ENCODE peak calls at places on chromosomes 5 and 9, in seven cellular contexts. L is AG10803, W is ovary, P is GM06990, G is heart right ventricle, X is choroid plexus epithelial cell, H is H9. U is an unnamed sample.

GRCh38 chr9:104841601-104842106 is 77.7 kb downstream of the NIPSNAP3B start:
- DNase-seq in L (no peak), G (no peak), P (no peak), X (no peak), H (no peak), W (no peak), U (no peak)

GRCh38 chr5:136538534-136538933 is 173.2 kb upstream of the TRPC7 start:
- DNase-seq in W (no peak), P (no peak), H (no peak), L (no peak), X (no peak), G (no peak), U (no peak)

GRCh38 chr5:169067641-169068316 is 233.2 kb downstream of the SLIT3 start:
- DNase-seq in L (no peak), X (no peak), G (no peak), W (no peak), H (no peak), P (no peak), U (no peak)

GRCh38 chr9:131432597-131433301 is 38.9 kb downstream of the PRRC2B start:
- DNase-seq in G (no peak), H (no peak), X (peak), W (no peak), L (peak), P (no peak), U (peak)

GRCh38 chr5:180816608-180817534 is 14.3 kb upstream of the MGAT1 start:
- DNase-seq in P (no peak), W (peak), H (no peak), L (no peak), X (peak), G (peak), U (no peak)

GRCh38 chr9:124553738-124554137 is 46.5 kb upstream of the NR5A1 start:
- DNase-seq in H (no peak), L (peak), X (peak), P (no peak), G (no peak), W (no peak), U (no peak)

GRCh38 chr9:131036071-131036470 is 27.1 kb downstream of the LAMC3 start:
- DNase-seq in P (no peak), X (no peak), H (no peak), G (no peak), W (no peak), L (no peak), U (no peak)

GRCh38 chr5:88732181-88732633 is 150.8 kb downstream of the MEF2C start:
- DNase-seq in L (peak), P (peak), W (peak), G (peak), X (peak), H (no peak), U (no peak)

GRCh38 chr9:123063172-123063508 is 29.7 kb downstream of the GPR21 start:
- DNase-seq in P (no peak), X (peak), W (no peak), G (no peak), H (no peak), L (peak), U (peak)

GRCh38 chr5:142671801-142672200 is 14.1 kb downstream of the FGF1 start:
- DNase-seq in P (no peak), W (no peak), X (peak), G (no peak), L (peak), H (no peak), U (peak)

GRCh38 chr5:65366655-65367054 is 115.1 kb downstream of the ADAMTS6 start:
- DNase-seq in L (no peak), X (no peak), W (no peak), G (peak), P (no peak), H (no peak), U (no peak)

GRCh38 chr9:3825724-3826123 is 299.9 kb upstream of the RFX3 start:
- DNase-seq in P (no peak), H (peak), X (no peak), L (no peak), G (no peak), W (no peak), U (no peak)

GRCh38 chr5:5887818-5888217 is 465.3 kb downstream of the ICE1 start:
- DNase-seq in H (no peak), X (no peak), L (no peak), G (no peak), P (no peak), W (no peak), U (no peak)

GRCh38 chr5:147504001-147504400 is 5.9 kb downstream of the DPYSL3 start:
- DNase-seq in P (no peak), H (no peak), X (peak), W (no peak), G (peak), L (peak), U (no peak)

GRCh38 chr5:53871050-53871449 is 310.6 kb downstream of the NDUFS4 start:
- DNase-seq in L (no peak), P (no peak), G (no peak), W (no peak), X (peak), H (no peak), U (no peak)

GRCh38 chr5:7422719-7423118 is 26.8 kb downstream of the ADCY2 start:
- DNase-seq in L (no peak), H (no peak), W (no peak), G (no peak), X (no peak), P (no peak), U (no peak)

GRCh38 chr9:36826581-36826980 is 207.5 kb downstream of the PAX5 start:
- DNase-seq in P (no peak), X (no peak), L (no peak), W (no peak), H (no peak), G (no peak), U (no peak)

GRCh38 chr5:73759771-73760170 is 133.8 kb downstream of the ARHGEF28 start:
- DNase-seq in G (no peak), P (no peak), L (no peak), X (no peak), H (no peak), W (no peak), U (no peak)

GRCh38 chr9:81384911-81385310 is 304.4 kb downstream of the TLE1 start:
- DNase-seq in G (no peak), H (no peak), X (no peak), P (no peak), L (no peak), W (no peak), U (no peak)

GRCh38 chr5:74974451-74975089 is 77.8 kb downstream of the GCNT4 start:
- DNase-seq in P (no peak), X (no peak), G (no peak), H (no peak), L (no peak), W (no peak), U (no peak)

GRCh38 chr5:62268792-62269191 is 37.2 kb upstream of the KIF2A start:
- DNase-seq in W (no peak), H (no peak), X (no peak), P (no peak), G (no peak), L (no peak), U (no peak)

GRCh38 chr9:117825609-117826347 is 121.6 kb downstream of the TLR4 start:
- DNase-seq in G (peak), H (no peak), W (no peak), L (no peak), X (no peak), P (peak), U (no peak)

GRCh38 chr5:159837860-159838259 is 78.4 kb upstream of the ADRA1B start:
- DNase-seq in L (no peak), H (no peak), W (no peak), X (no peak), P (no peak), G (no peak), U (no peak)
- TF ChIP-seq CTCF in L (no peak), H (no peak), W (no peak), X (no peak), P (no peak), G (no peak), U (no peak)

GRCh38 chr9:1701113-1701512 is 314.0 kb upstream of the SMARCA2 start:
- DNase-seq in X (no peak), L (no peak), G (no peak), P (no peak), W (no peak), H (peak), U (no peak)
- TF ChIP-seq CTCF in X (no peak), L (no peak), G (no peak), P (peak), W (no peak), H (no peak), U (no peak)

GRCh38 chr5:78593465-78593864 is 55.1 kb downstream of the LHFPL2 start:
- DNase-seq in X (peak), W (no peak), H (no peak), L (no peak), G (no peak), P (no peak), U (no peak)

GRCh38 chr5:78592735-78593386 is 55.7 kb downstream of the LHFPL2 start:
- DNase-seq in X (peak), H (no peak), W (no peak), G (no peak), L (no peak), P (no peak), U (no peak)

GRCh38 chr5:78597068-78597857 is 51.3 kb downstream of the LHFPL2 start:
- DNase-seq in G (no peak), X (peak), H (no peak), L (peak), P (no peak), W (no peak), U (no peak)

GRCh38 chr5:78594014-78594413 is 54.6 kb downstream of the LHFPL2 start:
- DNase-seq in P (no peak), H (no peak), W (no peak), X (no peak), G (no peak), L (no peak), U (no peak)

GRCh38 chr5:78594946-78595921 is 53.3 kb downstream of the LHFPL2 start:
- DNase-seq in X (peak), H (no peak), W (peak), G (peak), L (peak), P (no peak), U (peak)
- TF ChIP-seq CTCF in X (peak), H (no peak), W (no peak), G (no peak), L (peak), P (no peak), U (no peak)

DNA sequence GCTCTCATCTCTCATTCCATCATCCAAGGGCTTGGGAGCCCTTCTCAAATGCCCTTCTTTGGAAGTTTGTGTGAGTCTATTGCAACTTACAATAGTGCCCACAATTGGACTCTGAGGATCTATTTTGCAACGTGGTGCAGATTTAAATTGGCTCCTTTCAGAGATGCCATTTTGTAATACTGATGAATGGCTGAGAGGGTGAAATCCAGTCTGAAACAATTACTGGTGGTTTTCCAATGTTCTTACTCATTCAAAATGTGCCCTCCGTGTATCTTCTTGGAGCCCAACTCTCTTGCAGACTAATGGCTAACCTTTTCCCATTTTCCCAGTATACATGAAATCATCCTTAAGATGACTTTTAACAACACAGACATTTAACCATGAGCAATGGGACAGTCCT is 6.1 kb downstream of the ZNF462 start:
- DNase-seq in L (peak), P (no peak), W (no peak), G (no peak), H (no peak), X (no peak), U (no peak)
- TF ChIP-seq CTCF in L (no peak), P (no peak), W (no peak), G (no peak), H (no peak), X (no peak), U (no peak)

DNA sequence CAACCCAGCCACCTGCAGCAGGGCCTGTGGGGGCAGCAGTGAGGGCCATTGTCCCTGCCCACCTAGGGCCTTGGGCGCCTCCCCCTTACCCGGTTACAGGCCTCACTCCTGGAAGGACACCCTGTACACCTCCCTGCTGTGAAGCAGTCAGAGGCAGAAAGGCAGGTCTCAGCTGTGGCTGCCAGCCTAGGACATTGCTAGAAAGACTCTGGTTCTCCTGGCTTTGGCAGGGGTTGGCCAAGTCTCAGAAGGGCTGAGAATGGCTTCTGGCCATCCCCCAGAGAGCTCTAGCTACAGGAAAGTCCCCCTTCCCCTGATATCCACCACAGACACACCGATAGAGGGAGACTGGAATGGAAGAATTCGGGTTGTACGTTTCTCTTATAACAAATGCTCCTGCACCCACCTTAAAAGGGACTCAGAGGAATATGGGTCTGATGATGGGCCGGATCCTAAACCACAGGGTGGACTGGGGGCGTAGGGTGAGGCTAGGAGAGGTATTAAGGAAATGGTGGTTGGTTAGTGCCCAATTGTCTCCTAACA is 2.4 kb downstream of the DNAJB5 start:
- DNase-seq in H (peak), X (peak), W (no peak), P (peak), L (no peak), G (no peak), U (no peak)
- TF ChIP-seq CTCF in H (peak), X (peak), W (no peak), P (peak), L (no peak), G (no peak), U (no peak)

DNA sequence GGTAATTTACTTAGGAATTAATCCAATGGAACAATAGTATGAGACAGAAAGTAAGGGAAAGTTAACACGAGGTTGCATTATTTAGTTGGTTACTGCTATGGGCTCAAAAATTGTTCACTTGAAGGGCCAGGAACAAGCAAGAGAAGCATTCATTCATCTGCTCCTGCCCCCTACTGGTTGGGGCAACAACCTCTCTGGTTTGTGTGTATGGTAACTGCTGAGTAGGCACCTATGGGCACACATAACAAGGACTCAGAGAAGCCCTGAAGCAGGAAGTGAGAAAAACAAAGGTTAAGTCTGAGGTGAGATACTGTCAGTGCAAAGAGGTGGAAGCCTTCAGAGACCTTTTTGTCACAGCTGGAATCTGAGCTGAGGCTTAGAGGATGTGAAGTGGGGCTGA is 34.4 kb upstream of the RANBP6 start:
- DNase-seq in W (no peak), P (peak), L (peak), X (peak), H (peak), G (no peak), U (no peak)
- TF ChIP-seq CTCF in W (no peak), P (peak), L (peak), X (peak), H (peak), G (no peak), U (peak)

GRCh38 chr5:100790170-100790665 is 112.9 kb downstream of the ST8SIA4 start:
- DNase-seq in P (no peak), G (no peak), H (peak), L (no peak), X (peak), W (no peak), U (no peak)
- TF ChIP-seq CTCF in P (no peak), G (no peak), H (peak), L (no peak), X (peak), W (no peak), U (no peak)

GRCh38 chr9:136782452-136782851 is 8.7 kb upstream of the TMEM141 start:
- DNase-seq in W (no peak), P (no peak), H (no peak), X (no peak), L (no peak), G (no peak), U (no peak)

GRCh38 chr9:136786451-136786850 is 4.7 kb upstream of the TMEM141 start:
- DNase-seq in G (no peak), L (no peak), H (no peak), P (no peak), W (no peak), X (no peak), U (no peak)

GRCh38 chr9:136785956-136786355 is 5.2 kb upstream of the TMEM141 start:
- DNase-seq in H (no peak), G (no peak), W (no peak), P (no peak), L (no peak), X (no peak), U (no peak)

GRCh38 chr9:136784997-136785361 is 6.2 kb upstream of the TMEM141 start:
- DNase-seq in X (no peak), W (no peak), H (no peak), G (no peak), P (no peak), L (no peak), U (no peak)

DNA sequence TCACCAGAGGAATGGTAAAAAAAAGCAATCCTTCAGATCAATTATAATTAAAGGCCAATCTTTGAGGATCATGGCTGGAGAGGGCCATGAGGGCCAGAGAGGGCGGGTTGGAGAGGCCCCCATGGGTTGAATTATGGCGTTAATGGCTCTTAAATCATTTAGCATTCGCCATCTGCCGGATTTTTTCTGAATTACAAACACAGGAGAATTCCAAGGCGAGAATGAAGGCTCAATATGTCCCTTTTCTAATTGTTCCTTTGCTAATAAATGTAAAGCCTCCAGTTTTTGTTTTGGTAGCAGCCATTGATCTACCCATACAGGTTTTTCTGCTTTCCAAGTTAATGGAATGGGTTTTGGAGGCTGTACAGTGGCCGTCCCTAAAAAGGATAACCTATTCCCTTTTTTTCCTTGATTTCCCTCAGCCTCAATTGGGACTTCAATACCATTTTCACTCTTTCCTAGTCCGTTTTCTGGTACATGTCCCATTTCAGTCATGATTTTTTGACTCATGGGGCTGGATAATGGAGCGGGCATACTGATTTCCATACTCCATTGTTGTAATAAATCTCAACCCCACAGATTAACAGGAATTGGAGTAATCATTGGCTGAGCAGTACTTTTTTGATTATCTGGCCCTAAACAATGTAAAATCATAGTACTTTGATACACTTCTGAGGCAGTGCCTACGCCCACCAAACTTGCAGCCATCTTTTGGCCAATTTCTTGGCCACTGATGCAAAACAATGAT is 6.7 kb upstream of the TMEM141 start:
- DNase-seq in H (no peak), W (no peak), G (no peak), P (no peak), X (no peak), L (peak), U (no peak)
- TF ChIP-seq CTCF in H (peak), W (peak), G (peak), P (peak), X (peak), L (peak), U (peak)

GRCh38 chr5:72433520-72433919 is 73.7 kb downstream of the ZNF366 start:
- DNase-seq in G (no peak), H (no peak), W (no peak), X (no peak), P (no peak), L (peak), U (no peak)

GRCh38 chr5:72438141-72438540 is 69.1 kb downstream of the ZNF366 start:
- DNase-seq in H (no peak), W (no peak), G (no peak), L (no peak), P (no peak), X (no peak), U (no peak)

GRCh38 chr5:72436796-72437471 is 70.3 kb downstream of the ZNF366 start:
- DNase-seq in H (no peak), P (no peak), G (no peak), X (peak), L (peak), W (no peak), U (no peak)

GRCh38 chr5:72434781-72435437 is 72.3 kb downstream of the ZNF366 start:
- DNase-seq in G (no peak), H (no peak), P (no peak), W (no peak), L (peak), X (peak), U (no peak)

GRCh38 chr5:72434056-72434780 is 73.0 kb downstream of the ZNF366 start:
- DNase-seq in P (no peak), G (no peak), H (no peak), X (no peak), L (no peak), W (no peak), U (no peak)
- TF ChIP-seq CTCF in P (no peak), G (no peak), H (no peak), X (no peak), L (no peak), W (no peak), U (no peak)

U was measured in AG09319.